ENCODE peak calls at places on chromosomes 6 and 20, in six cellular contexts. Z, D, U, T, W and S are unnamed samples.

GRCh38 chr6:36751833-36752186 is 54.2 kb downstream of the RAB44 start:
- DNase-seq in Z (no peak), D (no peak), U (no peak), T (no peak), W (no peak), S (no peak)

GRCh38 chr6:16103708-16104107 is 25.2 kb upstream of the MYLIP start:
- DNase-seq in Z (no peak), D (no peak), U (no peak), T (no peak), W (no peak), S (no peak)

GRCh38 chr20:49750611-49751396 is 37.1 kb upstream of the B4GALT5 start:
- DNase-seq in Z (no peak), D (no peak), U (no peak), T (no peak), W (no peak), S (peak; percentile 51)

GRCh38 chr6:33392168-33392947 is 735 bp downstream of the KIFC1 start:
- DNase-seq in Z (no peak), D (peak; percentile 40), U (no peak), T (no peak), W (no peak), S (peak; percentile 45)

GRCh38 chr6:3102875-3103274 is 15.6 kb upstream of the BPHL start:
- DNase-seq in Z (no peak), D (no peak), U (no peak), T (no peak), W (no peak), S (no peak)

GRCh38 chr20:3195607-3196230 is 8.8 kb downstream of the DDRGK1 start:
- DNase-seq in Z (no peak), D (no peak), U (no peak), T (no peak), W (no peak), S (no peak)

GRCh38 chr6:106608080-106608668 is 21.1 kb downstream of the RTN4IP1 start:
- DNase-seq in Z (peak; percentile 65), D (peak; percentile 84), U (no peak), T (peak; percentile 66), W (no peak), S (peak; percentile 45)

GRCh38 chr20:4795394-4795793 is 73.7 kb downstream of the PRND start:
- DNase-seq in Z (peak; percentile 74), D (no peak), U (no peak), T (peak; percentile 62), W (no peak), S (peak; percentile 57)

GRCh38 chr6:14108571-14109410 is 8.8 kb upstream of the CD83 start:
- DNase-seq in Z (no peak), D (no peak), U (no peak), T (peak; percentile 32), W (no peak), S (peak; percentile 65)

GRCh38 chr6:32625137-32625536 is 12.1 kb upstream of the HLA-DQA1 start:
- DNase-seq in Z (no peak), D (no peak), U (no peak), T (no peak), W (no peak), S (no peak)

GRCh38 chr6:78599526-78599925 is 267.8 kb upstream of the IRAK1BP1 start:
- DNase-seq in Z (peak; percentile 47), D (no peak), U (no peak), T (no peak), W (no peak), S (no peak)